ENCODE peak calls at places on chromosomes 3 and 15, in eight cellular contexts. M is CD8-positive, alpha-beta T cell; J is NB4; R is HFF-Myc; Y is pancreas; V is Calu3; W is AG04450; S is AG09309. Q is an unnamed sample.

GRCh38 chr3:146160233-146160963 is 586 bp downstream of the PLOD2 start:
- DNase-seq in M (no peak), J (no peak), R (peak), Y (peak), V (peak), W (no peak), S (peak), Q (no peak)

GRCh38 chr15:68578175-68578959 is 426 bp upstream of the CORO2B start:
- DNase-seq in M (no peak), J (peak), R (no peak), Y (peak), V (peak), W (no peak), S (peak), Q (no peak)

GRCh38 chr3:152879130-152879789 is 44.3 kb downstream of the P2RY1 start:
- DNase-seq in M (no peak), J (no peak), R (no peak), Y (no peak), V (no peak), W (no peak), S (no peak), Q (no peak)

GRCh38 chr3:12508316-12508715 is 24.0 kb downstream of the TSEN2 start:
- DNase-seq in M (no peak), J (no peak), R (peak), Y (no peak), V (no peak), W (peak), S (peak), Q (no peak)

GRCh38 chr3:86245360-86245759 is 745.6 kb downstream of the VGLL3 start:
- DNase-seq in M (no peak), J (no peak), R (no peak), Y (no peak), V (no peak), W (no peak), S (no peak), Q (no peak)

GRCh38 chr3:129676985-129677384 is 70.5 kb upstream of the PLXND1 start:
- DNase-seq in M (no peak), J (no peak), R (no peak), Y (no peak), V (no peak), W (no peak), S (no peak), Q (no peak)

GRCh38 chr3:112124901-112125607 is 8.0 kb downstream of the GCSAM start:
- DNase-seq in M (no peak), J (no peak), R (no peak), Y (no peak), V (no peak), W (no peak), S (no peak), Q (no peak)

GRCh38 chr3:194121881-194122280 is 14.1 kb upstream of the HES1 start:
- DNase-seq in M (no peak), J (no peak), R (no peak), Y (no peak), V (no peak), W (no peak), S (no peak), Q (no peak)

GRCh38 chr3:128624526-128625138 is 26.0 kb downstream of the RPN1 start:
- DNase-seq in M (no peak), J (no peak), R (no peak), Y (no peak), V (no peak), W (no peak), S (no peak), Q (no peak)

GRCh38 chr15:40511472-40512133 is 40.8 kb downstream of the CHST14 start:
- DNase-seq in M (no peak), J (peak), R (no peak), Y (peak), V (peak), W (no peak), S (no peak), Q (no peak)

GRCh38 chr15:85616549-85616948 is 178.2 kb downstream of the KLHL25 start:
- DNase-seq in M (no peak), J (no peak), R (no peak), Y (no peak), V (no peak), W (no peak), S (no peak), Q (no peak)

GRCh38 chr3:172287811-172288477 is 160.3 kb downstream of the GHSR start:
- DNase-seq in M (no peak), J (no peak), R (no peak), Y (no peak), V (no peak), W (no peak), S (no peak), Q (no peak)

GRCh38 chr3:33131328-33132018 is 17.7 kb downstream of the CRTAP start:
- DNase-seq in M (no peak), J (peak), R (no peak), Y (no peak), V (peak), W (peak), S (no peak), Q (peak)

GRCh38 chr15:44606740-44607139 is 56.7 kb downstream of the SPG11 start:
- DNase-seq in M (no peak), J (no peak), R (no peak), Y (no peak), V (no peak), W (no peak), S (no peak), Q (no peak)

GRCh38 chr15:49040151-49040550 is 6.1 kb downstream of the SECISBP2L start:
- DNase-seq in M (no peak), J (no peak), R (no peak), Y (no peak), V (no peak), W (no peak), S (no peak), Q (no peak)

GRCh38 chr15:71564217-71564616 is 246.1 kb upstream of the NR2E3 start:
- DNase-seq in M (no peak), J (no peak), R (no peak), Y (no peak), V (no peak), W (no peak), S (no peak), Q (no peak)

GRCh38 chr3:24154003-24154695 is 209.1 kb downstream of the NR1D2 start:
- DNase-seq in M (no peak), J (no peak), R (no peak), Y (no peak), V (no peak), W (no peak), S (no peak), Q (no peak)

GRCh38 chr15:41001524-41001923 is 48.3 kb downstream of the CHAC1 start:
- DNase-seq in M (no peak), J (no peak), R (no peak), Y (no peak), V (no peak), W (no peak), S (no peak), Q (no peak)

GRCh38 chr3:36774072-36774471 is 9.7 kb upstream of the DCLK3 start:
- DNase-seq in M (no peak), J (no peak), R (no peak), Y (no peak), V (no peak), W (no peak), S (no peak), Q (no peak)

GRCh38 chr3:153043729-153044314 is 118.2 kb upstream of the RAP2B start:
- DNase-seq in M (no peak), J (no peak), R (no peak), Y (no peak), V (no peak), W (no peak), S (peak), Q (no peak)

GRCh38 chr3:125213946-125214542 is 1.5 kb upstream of the SLC12A8 start:
- DNase-seq in M (no peak), J (no peak), R (peak), Y (no peak), V (no peak), W (no peak), S (peak), Q (no peak)

GRCh38 chr3:35737080-35737479 is 97.8 kb downstream of the ARPP21 start:
- DNase-seq in M (no peak), J (no peak), R (no peak), Y (no peak), V (no peak), W (no peak), S (no peak), Q (no peak)

GRCh38 chr3:196138927-196139680 is 57.2 kb upstream of the TFRC start:
- DNase-seq in M (no peak), J (no peak), R (no peak), Y (no peak), V (no peak), W (peak), S (no peak), Q (no peak)

GRCh38 chr15:46343527-46343926 is 708.7 kb downstream of the SQOR start:
- DNase-seq in M (no peak), J (no peak), R (no peak), Y (no peak), V (no peak), W (no peak), S (no peak), Q (no peak)

GRCh38 chr3:195151866-195152526 is 119.0 kb downstream of the XXYLT1 start:
- DNase-seq in M (no peak), J (peak), R (no peak), Y (no peak), V (peak), W (no peak), S (no peak), Q (no peak)

GRCh38 chr3:195385526-195385925 is 57.3 kb downstream of the ACAP2 start:
- DNase-seq in M (no peak), J (no peak), R (no peak), Y (no peak), V (peak), W (no peak), S (no peak), Q (no peak)

GRCh38 chr15:66025972-66026371 is 156.7 kb downstream of the RAB11A start:
- DNase-seq in M (no peak), J (no peak), R (no peak), Y (no peak), V (no peak), W (no peak), S (no peak), Q (no peak)

GRCh38 chr3:52313774-52314188 is 2.3 kb upstream of the DNAH1 start:
- DNase-seq in M (no peak), J (peak), R (no peak), Y (peak), V (peak), W (no peak), S (no peak), Q (no peak)

GRCh38 chr3:127035672-127036071 is 52.8 kb downstream of the PLXNA1 start:
- DNase-seq in M (no peak), J (no peak), R (peak), Y (peak), V (peak), W (no peak), S (peak), Q (no peak)

GRCh38 chr15:39880718-39881387 is 39.2 kb downstream of the GPR176 start:
- DNase-seq in M (no peak), J (no peak), R (no peak), Y (no peak), V (no peak), W (no peak), S (no peak), Q (no peak)

GRCh38 chr15:58299311-58299850 is 132.4 kb upstream of the LIPC start:
- DNase-seq in M (no peak), J (no peak), R (no peak), Y (no peak), V (no peak), W (no peak), S (peak), Q (no peak)

GRCh38 chr3:188854395-188855149 is 317.2 kb upstream of the TPRG1 start:
- DNase-seq in M (no peak), J (peak), R (no peak), Y (no peak), V (no peak), W (peak), S (no peak), Q (no peak)

GRCh38 chr15:66768984-66769383 is 66.9 kb downstream of the SMAD6 start:
- DNase-seq in M (no peak), J (no peak), R (no peak), Y (no peak), V (no peak), W (no peak), S (no peak), Q (no peak)

GRCh38 chr3:124653071-124653470 is 77.2 kb upstream of the UMPS start:
- DNase-seq in M (no peak), J (no peak), R (no peak), Y (no peak), V (no peak), W (no peak), S (no peak), Q (no peak)

GRCh38 chr15:62306851-62307504 is 141.9 kb upstream of the C2CD4B start:
- DNase-seq in M (no peak), J (peak), R (peak), Y (peak), V (peak), W (peak), S (peak), Q (peak)

GRCh38 chr15:38610748-38611147 is 46.1 kb upstream of the RASGRP1 start:
- DNase-seq in M (no peak), J (no peak), R (no peak), Y (no peak), V (no peak), W (no peak), S (no peak), Q (no peak)

GRCh38 chr3:62149962-62150361 is 223.4 kb downstream of the FEZF2 start:
- DNase-seq in M (no peak), J (no peak), R (peak), Y (no peak), V (no peak), W (peak), S (no peak), Q (no peak)

GRCh38 chr15:29276366-29276765 is 6.7 kb upstream of the NSMCE3 start:
- DNase-seq in M (no peak), J (no peak), R (no peak), Y (no peak), V (no peak), W (no peak), S (no peak), Q (no peak)
- TF ChIP-seq CTCF in M (no peak), J (no peak), R (no peak), Y (no peak), V (no peak), W (no peak), S (no peak), Q (no peak)

GRCh38 chr15:47609693-47610092 is 107.6 kb upstream of the SEMA6D start:
- DNase-seq in M (no peak), J (no peak), R (no peak), Y (no peak), V (no peak), W (no peak), S (no peak), Q (no peak)
- TF ChIP-seq CTCF in M (no peak), J (no peak), R (no peak), Y (no peak), V (no peak), W (no peak), S (no peak), Q (no peak)

DNA sequence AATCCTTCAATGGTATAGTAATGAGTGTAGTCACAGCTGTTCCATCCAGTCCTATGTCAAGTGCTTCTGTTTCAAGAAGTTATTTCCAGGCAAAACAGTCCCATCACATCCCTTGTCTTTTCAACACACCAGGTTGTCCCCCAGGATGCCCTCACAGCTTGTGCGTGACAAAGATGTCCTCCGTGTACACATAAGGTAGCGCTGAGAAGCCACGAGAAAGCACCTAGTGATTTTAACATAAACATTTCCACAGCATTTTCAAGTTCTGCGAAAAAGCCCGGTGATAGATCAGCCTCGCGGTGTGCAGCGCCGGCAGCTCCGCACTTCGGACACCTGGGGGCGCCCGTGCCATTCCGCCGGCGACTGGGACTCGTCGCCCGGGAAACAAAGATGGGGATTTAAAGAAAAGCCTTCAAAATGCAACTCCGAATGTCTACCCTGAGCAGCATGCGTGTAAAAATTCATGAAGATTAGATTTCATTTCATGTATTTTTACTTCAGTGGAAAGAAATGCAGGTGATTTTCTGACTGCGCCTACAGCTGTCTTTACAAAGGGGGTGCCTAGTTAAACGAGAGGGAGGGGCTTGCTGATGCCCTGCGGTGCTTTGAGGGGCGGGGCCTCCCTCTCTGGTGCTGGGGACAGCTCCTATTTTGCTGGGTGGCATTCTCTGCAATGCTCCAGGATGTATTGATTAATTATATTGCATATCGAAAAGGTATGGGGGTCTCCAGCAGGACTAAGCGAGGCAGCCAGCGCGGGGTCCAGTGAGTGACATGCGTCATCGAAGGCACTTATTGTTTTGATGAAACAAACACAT is 49.9 kb downstream of the KY start:
- DNase-seq in M (peak), J (peak), R (peak), Y (peak), V (peak), W (no peak), S (peak), Q (peak)
- TF ChIP-seq CTCF in M (peak), J (peak), R (peak), Y (peak), V (peak), W (peak), S (peak), Q (peak)

GRCh38 chr3:187259171-187259570 is 32.4 kb downstream of the MASP1 start:
- DNase-seq in M (no peak), J (no peak), R (no peak), Y (no peak), V (no peak), W (no peak), S (no peak), Q (no peak)
- TF ChIP-seq CTCF in M (no peak), J (no peak), R (no peak), Y (no peak), V (no peak), W (no peak), S (no peak), Q (no peak)

DNA sequence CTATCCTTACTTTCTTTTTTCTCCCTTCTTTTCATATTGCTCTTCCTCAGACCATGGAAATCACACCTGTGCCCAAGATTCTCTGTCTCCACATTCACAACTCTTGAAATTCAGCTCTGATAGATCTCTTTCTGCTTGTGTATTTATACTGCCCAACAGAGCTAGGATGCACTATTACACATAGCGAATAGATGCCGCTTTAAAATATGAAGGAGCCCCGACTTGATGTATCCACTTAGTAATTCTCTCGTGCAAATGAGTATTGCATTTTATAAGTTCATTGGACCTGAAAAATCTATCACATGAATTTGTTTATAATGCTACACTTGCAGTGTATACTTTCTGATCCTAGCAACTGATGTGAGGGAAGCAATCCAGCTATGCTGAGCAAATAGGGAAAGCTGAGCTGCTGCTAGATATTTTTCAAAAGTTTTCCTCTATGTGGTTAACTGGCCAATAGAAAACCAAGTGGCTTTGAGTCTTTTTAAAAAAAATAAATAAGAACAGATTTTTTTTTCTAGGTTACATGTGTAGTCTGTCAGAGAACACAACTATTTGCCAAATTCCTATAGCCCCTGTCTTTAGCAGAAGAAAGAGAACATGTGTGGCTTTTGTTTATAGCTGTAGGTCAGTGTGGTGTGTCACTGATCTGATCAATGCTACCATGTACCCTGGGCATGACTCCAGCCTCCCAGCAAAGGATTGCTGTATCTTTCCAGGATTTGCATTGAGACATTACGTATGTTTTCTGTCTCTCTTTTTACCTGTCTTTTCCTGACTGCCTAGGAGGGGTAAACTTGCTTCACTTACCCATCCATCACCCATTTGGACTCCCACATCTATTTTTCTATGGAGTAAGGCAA is 64.2 kb upstream of the LEKR1 start:
- DNase-seq in M (no peak), J (no peak), R (no peak), Y (no peak), V (no peak), W (no peak), S (no peak), Q (no peak)
- TF ChIP-seq CTCF in M (no peak), J (no peak), R (no peak), Y (no peak), V (no peak), W (peak), S (peak), Q (no peak)

GRCh38 chr3:71510485-71510884 is 73.0 kb downstream of the FOXP1 start:
- DNase-seq in M (no peak), J (no peak), R (no peak), Y (no peak), V (no peak), W (no peak), S (peak), Q (no peak)
- TF ChIP-seq CTCF in M (no peak), J (no peak), R (peak), Y (no peak), V (no peak), W (peak), S (peak), Q (no peak)